ENCODE peak calls at places on chromosomes 7 and 10, in ten cellular contexts. Y is uterus, J is stomach, I is hepatocyte, K is left ventricle myocardium inferior, T is breast epithelium, V is A549, H is psoas muscle, M is HFF-Myc, Q is astrocyte of the cerebellum. B is an unnamed sample.

GRCh38 chr7:91230503-91230902 is 33.7 kb upstream of the FZD1 start:
- DNase-seq in Y (no peak), J (no peak), I (no peak), K (no peak), T (no peak), V (no peak), H (no peak), M (no peak), Q (no peak), B (no peak)

GRCh38 chr10:115942106-115942505 is 330.9 kb downstream of the GFRA1 start:
- DNase-seq in Y (no peak), J (no peak), I (no peak), K (no peak), T (no peak), V (no peak), H (no peak), M (no peak), Q (no peak), B (no peak)

GRCh38 chr7:32588657-32589056 is 93.4 kb downstream of the AVL9 start:
- DNase-seq in Y (no peak), J (no peak), I (peak), K (no peak), T (no peak), V (no peak), H (no peak), M (peak), Q (peak), B (no peak)

GRCh38 chr10:96334888-96335526 is 23.8 kb downstream of the OPALIN start:
- DNase-seq in Y (no peak), J (no peak), I (peak), K (no peak), T (no peak), V (peak), H (no peak), M (peak), Q (peak), B (peak)

GRCh38 chr7:76201732-76202665 is at the start of gene SRRM3:
- DNase-seq in Y (peak), J (peak), I (peak), K (peak), T (peak), V (no peak), H (peak), M (peak), Q (peak), B (peak)

GRCh38 chr7:110186334-110186733 is 904.6 kb upstream of the LRRN3 start:
- DNase-seq in Y (no peak), J (no peak), I (peak), K (no peak), T (no peak), V (no peak), H (no peak), M (no peak), Q (no peak), B (no peak)

GRCh38 chr10:98318861-98319260 is 50.9 kb upstream of the LOXL4 start:
- DNase-seq in Y (no peak), J (no peak), I (no peak), K (no peak), T (no peak), V (no peak), H (no peak), M (no peak), Q (no peak), B (no peak)

GRCh38 chr10:32056136-32057040 is at the start of gene KIF5B:
- DNase-seq in Y (peak), J (peak), I (peak), K (peak), T (peak), V (peak), H (peak), M (peak), Q (peak), B (peak)

GRCh38 chr10:120646738-120647427 is 189.9 kb downstream of the PLPP4 start:
- DNase-seq in Y (no peak), J (no peak), I (no peak), K (no peak), T (no peak), V (no peak), H (no peak), M (no peak), Q (no peak), B (no peak)
- TF ChIP-seq CTCF in Y (no peak), J (no peak), I (no peak), K (no peak), T (no peak), V (no peak), H (no peak), M (no peak), Q (peak), B (no peak)

GRCh38 chr7:130982160-130982638 is 248.2 kb upstream of the KLF14 start:
- DNase-seq in Y (no peak), J (no peak), I (peak), K (no peak), T (no peak), V (peak), H (no peak), M (no peak), Q (no peak), B (no peak)
- H3K4me3 ChIP-seq in Y (no peak), J (no peak), I (no peak), K (no peak), T (no peak), V (no peak), H (no peak), M (no peak), Q (no peak), B (no peak)

GRCh38 chr10:2225609-2226008 is 488.3 kb upstream of the ADARB2 start:
- DNase-seq in Y (no peak), J (no peak), I (no peak), K (no peak), T (no peak), V (no peak), H (no peak), M (no peak), Q (no peak), B (no peak)

GRCh38 chr10:2232479-2232878 is 495.2 kb upstream of the ADARB2 start:
- DNase-seq in Y (no peak), J (no peak), I (no peak), K (no peak), T (no peak), V (no peak), H (no peak), M (no peak), Q (no peak), B (no peak)

DNA sequence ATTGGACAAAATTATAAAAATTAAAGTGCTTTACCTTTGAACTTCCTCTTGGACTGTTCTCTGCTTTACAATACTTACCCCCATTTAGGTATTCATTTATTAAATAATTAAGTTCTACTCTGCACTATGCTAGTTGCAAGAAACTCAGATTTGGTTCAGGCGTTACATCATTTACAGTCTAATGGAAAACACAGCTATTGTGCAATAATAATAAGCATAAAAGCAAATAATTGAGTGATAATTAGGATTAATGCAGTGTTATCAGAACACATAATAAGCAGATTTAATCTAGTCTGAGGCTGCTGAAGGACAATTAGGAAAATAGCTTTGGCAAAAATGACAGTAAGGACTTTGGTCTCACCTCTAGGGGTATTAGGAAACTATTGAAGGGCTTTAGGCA is 493.2 kb upstream of the ADARB2 start:
- DNase-seq in Y (no peak), J (no peak), I (no peak), K (no peak), T (no peak), V (no peak), H (no peak), M (no peak), Q (no peak), B (no peak)
- TF ChIP-seq CTCF in Y (no peak), J (no peak), I (no peak), K (no peak), T (no peak), V (no peak), H (no peak), M (no peak), Q (no peak), B (no peak)

GRCh38 chr10:43265799-43266721 is 805 bp downstream of the RASGEF1A start:
- DNase-seq in Y (no peak), J (peak), I (peak), K (no peak), T (peak), V (peak), H (no peak), M (no peak), Q (no peak), B (no peak)
- H3K4me3 ChIP-seq in Y (no peak), J (peak), I (no peak), K (peak), T (no peak), V (peak), H (peak), M (no peak), Q (no peak), B (no peak)

GRCh38 chr10:127649642-127650041 is 87.3 kb upstream of the FOXI2 start:
- DNase-seq in Y (no peak), J (no peak), I (no peak), K (no peak), T (no peak), V (no peak), H (no peak), M (no peak), Q (no peak), B (no peak)
- TF ChIP-seq CTCF in Y (no peak), J (no peak), I (peak), K (no peak), T (no peak), V (peak), H (no peak), M (peak), Q (no peak), B (no peak)

DNA sequence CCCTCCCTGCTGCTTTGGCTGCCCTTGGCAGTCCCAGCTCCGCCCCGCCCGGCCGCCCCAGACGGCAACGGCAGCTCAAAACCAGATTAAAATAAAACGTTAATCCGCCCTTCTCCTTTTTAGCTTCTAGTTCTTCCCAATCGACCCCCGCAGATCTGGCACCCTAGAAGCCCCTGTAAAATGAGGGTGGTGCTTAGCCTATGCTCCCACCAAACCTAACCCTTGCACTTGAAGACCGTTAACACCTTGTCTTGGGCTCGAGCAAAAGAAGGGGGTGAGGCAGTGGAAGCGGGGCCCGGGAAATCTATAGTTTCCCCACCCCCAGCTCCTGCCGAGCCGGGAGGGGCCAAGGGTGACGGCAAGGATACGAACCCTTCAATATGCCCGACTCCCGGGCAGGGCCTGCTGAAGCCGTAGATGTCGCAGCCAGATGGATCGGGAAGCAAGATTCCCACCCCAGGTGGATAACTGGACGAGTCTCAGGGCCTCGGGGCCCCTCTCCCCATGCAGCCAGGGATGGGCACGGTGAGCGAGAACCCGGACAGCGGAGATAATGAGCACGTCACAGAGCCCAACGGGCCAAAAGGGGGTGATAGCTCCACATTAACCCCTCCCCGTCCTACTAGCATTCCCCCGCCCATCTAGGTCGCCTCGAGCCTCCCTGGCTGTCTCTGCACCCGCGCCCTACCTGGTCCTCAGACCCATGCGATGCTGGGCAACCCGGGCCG is 169.8 kb downstream of the NRF1 start:
- DNase-seq in Y (no peak), J (no peak), I (no peak), K (no peak), T (no peak), V (peak), H (no peak), M (no peak), Q (no peak), B (no peak)
- H3K4me3 ChIP-seq in Y (no peak), J (peak), I (no peak), K (peak), T (no peak), V (peak), H (peak), M (no peak), Q (no peak), B (no peak)

GRCh38 chr7:155192961-155193640 is 104.6 kb upstream of the INSIG1 start:
- DNase-seq in Y (no peak), J (no peak), I (no peak), K (no peak), T (no peak), V (no peak), H (no peak), M (no peak), Q (no peak), B (no peak)

GRCh38 chr7:155193716-155194115 is 104.0 kb upstream of the INSIG1 start:
- DNase-seq in Y (no peak), J (no peak), I (no peak), K (no peak), T (no peak), V (no peak), H (no peak), M (no peak), Q (no peak), B (no peak)

GRCh38 chr7:155190608-155191536 is 106.8 kb upstream of the INSIG1 start:
- DNase-seq in Y (peak), J (peak), I (peak), K (no peak), T (no peak), V (peak), H (peak), M (no peak), Q (no peak), B (no peak)

GRCh38 chr7:155189600-155189989 is 108.1 kb upstream of the INSIG1 start:
- DNase-seq in Y (no peak), J (no peak), I (no peak), K (no peak), T (no peak), V (no peak), H (no peak), M (no peak), Q (no peak), B (no peak)

GRCh38 chr7:155191901-155192478 is 105.7 kb upstream of the INSIG1 start:
- DNase-seq in Y (no peak), J (no peak), I (no peak), K (no peak), T (no peak), V (no peak), H (no peak), M (no peak), Q (no peak), B (no peak)
- TF ChIP-seq CTCF in Y (no peak), J (no peak), I (no peak), K (no peak), T (no peak), V (no peak), H (no peak), M (no peak), Q (no peak), B (no peak)

GRCh38 chr7:128890306-128891109 is 20.0 kb downstream of the KCP start:
- DNase-seq in Y (no peak), J (peak), I (peak), K (no peak), T (no peak), V (peak), H (no peak), M (no peak), Q (no peak), B (no peak)
- H3K4me3 ChIP-seq in Y (no peak), J (peak), I (no peak), K (peak), T (peak), V (peak), H (no peak), M (no peak), Q (no peak), B (no peak)

DNA sequence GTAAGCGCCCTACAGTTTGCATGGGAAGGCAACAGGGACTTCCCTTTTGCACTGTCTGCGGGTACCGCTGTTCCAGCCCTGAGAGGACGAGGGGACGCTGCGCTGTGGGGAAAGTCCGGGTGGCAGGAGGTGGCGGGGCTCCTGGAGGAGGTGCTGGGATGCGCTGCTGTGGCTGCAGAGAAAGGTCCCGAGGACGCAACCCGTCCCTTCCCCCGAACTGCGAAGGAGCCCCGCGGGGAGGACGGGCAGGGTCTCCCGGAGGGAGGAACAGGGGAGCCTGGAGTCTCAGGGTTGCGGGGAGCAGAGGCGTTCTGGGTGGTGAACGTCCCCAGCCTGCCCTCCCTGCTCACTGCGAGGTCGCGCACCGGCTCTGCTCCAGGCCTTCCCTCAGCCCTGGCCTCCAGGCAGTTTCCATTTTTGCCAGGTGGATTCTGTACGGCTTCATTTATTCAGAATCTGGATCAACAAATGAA is 91.6 kb downstream of the CXCL12 start:
- DNase-seq in Y (no peak), J (no peak), I (no peak), K (peak), T (no peak), V (no peak), H (no peak), M (no peak), Q (no peak), B (no peak)
- TF ChIP-seq CTCF in Y (no peak), J (no peak), I (no peak), K (no peak), T (no peak), V (no peak), H (no peak), M (no peak), Q (no peak), B (no peak)